ENCODE peak calls at places on chromosome 15, in eight cellular contexts. L, J, C, G, K, Q, B and X are unnamed samples.

GRCh38 chr15:90046846-90047481 is 45.8 kb downstream of the ZNF710 start:
- ATAC-seq in G (no peak), B (no peak), C (no peak), K (peak; percentile 80), J (no peak), L (peak; percentile 84), Q (peak; percentile 49), X (no peak)

GRCh38 chr15:69760263-69760855 is 307.7 kb downstream of the RPLP1 start:
- ATAC-seq in K (no peak), Q (peak; percentile 28), B (no peak), G (no peak), J (no peak), C (peak; percentile 25), L (peak; percentile 32), X (peak; percentile 42)

GRCh38 chr15:58444658-58445332 is 13.0 kb downstream of the LIPC start:
- ATAC-seq in B (peak; percentile 17), L (no peak), C (no peak), J (no peak), K (no peak), G (peak; percentile 37), Q (no peak), X (no peak)

GRCh38 chr15:51321316-51321715 is 17.1 kb downstream of the CYP19A1 start:
- ATAC-seq in B (no peak), J (no peak), G (no peak), Q (no peak), C (no peak), K (no peak), L (no peak), X (no peak)

GRCh38 chr15:96330064-96330449 is 443 bp upstream of the NR2F2 start:
- ATAC-seq in B (no peak), Q (peak; percentile 55), C (peak; percentile 51), G (peak; percentile 3), J (peak; percentile 33), L (no peak), K (peak; percentile 7), X (peak; percentile 55)

GRCh38 chr15:51492528-51492927 is 130.0 kb downstream of the DMXL2 start:
- ATAC-seq in G (no peak), L (no peak), J (no peak), C (no peak), B (no peak), Q (no peak), K (no peak), X (no peak)

GRCh38 chr15:97959738-97960363 is 652 bp upstream of the ARRDC4 start:
- ATAC-seq in L (no peak), C (no peak), G (no peak), J (no peak), B (no peak), Q (no peak), K (no peak), X (no peak)

GRCh38 chr15:65192016-65192415 is 6.9 kb upstream of the CLPX start:
- ATAC-seq in L (no peak), B (no peak), Q (peak; percentile 61), C (no peak), G (peak; percentile 81), K (peak; percentile 56), J (peak; percentile 67), X (no peak)

GRCh38 chr15:80635953-80636352 is 59.2 kb upstream of the ABHD17C start:
- ATAC-seq in L (peak; percentile 72), B (no peak), K (no peak), J (no peak), C (no peak), G (no peak), Q (no peak), X (peak; percentile 70)

GRCh38 chr15:99504823-99505551 is 60.8 kb upstream of the MEF2A start:
- ATAC-seq in L (no peak), G (peak; percentile 43), C (peak; percentile 37), B (peak; percentile 58), Q (peak; percentile 85), J (peak; percentile 19), K (peak; percentile 59), X (no peak)

GRCh38 chr15:86362556-86362955 is 282.9 kb downstream of the AGBL1 start:
- ATAC-seq in C (no peak), Q (no peak), G (no peak), J (no peak), L (no peak), B (no peak), K (no peak), X (no peak)

GRCh38 chr15:92141607-92142006 is 252.1 kb upstream of the ST8SIA2 start:
- ATAC-seq in L (no peak), J (no peak), K (no peak), G (no peak), B (no peak), C (no peak), Q (no peak), X (no peak)

GRCh38 chr15:96052154-96052553 is 278.3 kb upstream of the NR2F2 start:
- ATAC-seq in J (no peak), Q (no peak), B (no peak), L (no peak), G (no peak), K (no peak), C (no peak), X (no peak)

GRCh38 chr15:69154684-69155083 is 5.8 kb upstream of the GLCE start:
- ATAC-seq in K (no peak), G (no peak), C (no peak), L (no peak), B (no peak), J (no peak), Q (no peak), X (no peak)

GRCh38 chr15:85539491-85539890 is 159.1 kb downstream of the AKAP13 start:
- ATAC-seq in K (no peak), Q (no peak), G (no peak), J (no peak), C (no peak), L (no peak), B (no peak), X (no peak)

GRCh38 chr15:31975446-31976229 is 54.7 kb upstream of the CHRNA7 start:
- ATAC-seq in J (peak; percentile 36), B (peak; percentile 12), L (peak; percentile 5), G (peak; percentile 29), Q (peak; percentile 50), K (peak; percentile 39), C (peak; percentile 59), X (no peak)

DNA sequence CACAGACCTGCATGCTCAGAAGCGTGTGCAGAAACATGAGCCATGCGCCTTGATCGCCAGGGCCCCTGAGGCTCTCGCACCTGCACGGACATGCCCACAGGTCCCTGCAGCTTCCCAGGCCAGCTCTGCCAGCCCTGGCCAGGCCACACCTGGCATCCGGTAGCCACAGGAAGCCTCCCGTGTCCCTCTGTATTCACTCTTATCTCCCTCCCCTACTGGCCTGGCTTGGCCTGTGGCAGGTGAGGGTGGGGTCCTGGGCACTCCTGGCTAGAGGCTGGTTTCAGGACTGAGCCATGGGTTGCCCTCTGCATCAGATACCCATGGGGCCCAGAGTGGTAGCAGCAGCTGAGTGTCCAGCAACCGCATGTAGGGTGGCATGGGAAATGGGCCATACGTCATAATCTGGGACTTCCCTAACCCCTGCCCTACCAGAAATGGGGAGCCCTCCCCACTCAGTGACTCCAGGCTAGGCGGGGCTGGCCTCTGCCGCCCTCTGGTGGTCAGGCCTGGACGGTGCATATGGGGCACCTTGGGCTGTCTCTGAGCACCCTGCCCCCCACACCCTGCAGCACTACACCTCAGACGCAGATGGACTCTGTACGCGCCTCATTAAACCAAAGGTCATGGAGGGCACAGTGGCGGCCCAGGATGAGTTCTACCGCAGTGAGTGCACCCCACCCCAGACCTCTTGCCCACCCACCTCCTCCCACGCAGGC is 12.6 kb upstream of the LMAN1L start:
- ATAC-seq in Q (peak; percentile 98), G (peak; percentile 92), J (peak; percentile 99), L (peak; percentile 94), C (peak; percentile 95), K (peak; percentile 94), B (peak; percentile 98), X (peak; percentile 86)
- TF ChIP-seq CTCF in Q (peak; percentile 77), G (peak; percentile 97), J (peak; percentile 96), L (peak; percentile 97), C (peak; percentile 99), K (peak; percentile 99), B (peak; percentile 80), X (peak; percentile 95)

GRCh38 chr15:38671675-38672141 is 107.1 kb upstream of the RASGRP1 start:
- ATAC-seq in G (no peak), K (peak; percentile 76), L (no peak), C (no peak), Q (no peak), B (no peak), J (no peak), X (no peak)
- TF ChIP-seq POLR2AphosphoS5 in G (no peak), K (peak; percentile 66), L (no peak), C (no peak), Q (no peak), B (no peak), J (no peak), X (no peak)

GRCh38 chr15:42760759-42761158 is 23.8 kb upstream of the CDAN1 start:
- ATAC-seq in G (no peak), K (no peak), Q (no peak), B (no peak), C (no peak), L (no peak), J (no peak), X (no peak)

GRCh38 chr15:42759093-42759492 is 22.2 kb upstream of the CDAN1 start:
- ATAC-seq in G (no peak), J (no peak), L (peak; percentile 67), Q (no peak), C (peak; percentile 51), K (no peak), B (peak; percentile 85), X (no peak)
- TF ChIP-seq CTCF in G (no peak), J (no peak), L (no peak), Q (no peak), C (no peak), K (no peak), B (no peak), X (no peak)

DNA sequence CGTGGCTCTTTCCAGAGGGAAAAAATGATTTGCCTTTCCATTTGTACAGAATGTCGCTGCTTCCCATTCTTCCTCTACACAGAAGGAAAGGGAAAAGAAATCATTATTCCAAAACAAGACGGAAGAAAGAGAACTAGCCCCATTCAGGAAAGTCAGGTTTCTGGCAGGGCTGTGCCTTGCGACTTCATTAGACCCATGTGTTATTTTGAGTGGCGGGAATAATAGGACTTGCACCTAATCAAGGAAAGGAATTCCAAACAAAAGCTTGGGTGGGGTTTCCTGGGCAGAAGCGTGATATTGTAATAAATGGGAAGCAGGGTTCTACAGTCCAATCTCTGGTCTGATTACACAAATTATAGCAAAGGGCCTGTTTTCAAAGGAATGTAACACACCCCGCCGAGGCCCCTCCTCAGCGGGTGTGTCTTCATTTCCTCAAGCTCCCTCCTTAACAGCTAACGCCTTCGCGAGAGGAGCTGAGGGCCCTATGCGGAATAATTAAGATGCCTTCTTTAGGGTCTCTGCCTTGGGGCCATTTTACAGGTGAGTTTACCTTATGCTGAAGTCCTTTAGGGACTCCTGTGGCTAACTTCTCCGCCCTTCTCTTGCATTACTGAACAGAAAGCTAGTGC is 396.0 kb upstream of the C2CD4B start:
- ATAC-seq in K (no peak), J (no peak), Q (no peak), L (no peak), G (no peak), C (no peak), B (peak; percentile 84), X (peak; percentile 55)
- TF ChIP-seq POLR2AphosphoS5 in K (no peak), J (no peak), Q (no peak), L (no peak), G (no peak), C (no peak), B (no peak), X (no peak)